ENCODE peak calls at places on chromosomes 12 and 14, in six cellular contexts. U, G, Q, V, I and X are unnamed samples. For H3K4me1, the result is how much of the 10 kb centered on the place peaks cover.

GRCh38 chr14:95998656-95999055 is 40.5 kb upstream of the C14orf132 start:
- DNase-seq in U (no peak), G (no peak), Q (no peak), V (no peak), I (no peak), X (no peak)

GRCh38 chr12:45989277-45989856 is 1.0 kb downstream of the SCAF11 start:
- DNase-seq in U (no peak), G (no peak), Q (no peak), V (no peak), I (no peak), X (no peak)

GRCh38 chr12:110844131-110844530 is 2.7 kb upstream of the CCDC63 start:
- DNase-seq in U (no peak), G (no peak), Q (no peak), V (no peak), I (no peak), X (no peak)

GRCh38 chr12:98698603-98699463 is 53.7 kb downstream of the APAF1 start:
- DNase-seq in U (no peak), G (no peak), Q (no peak), V (peak), I (peak), X (no peak)

GRCh38 chr12:68559984-68560822 is 50.5 kb upstream of the RAP1B start:
- DNase-seq in U (no peak), G (no peak), Q (no peak), V (peak), I (peak), X (no peak)

GRCh38 chr12:108573310-108573709 is 10.9 kb downstream of the ISCU start:
- DNase-seq in U (no peak), G (no peak), Q (no peak), V (no peak), I (peak), X (no peak)

GRCh38 chr12:130013771-130014484 is 110.1 kb upstream of the TMEM132D start:
- DNase-seq in U (no peak), G (peak), Q (no peak), V (no peak), I (peak), X (no peak)

GRCh38 chr12:112131686-112132085 is 6.3 kb downstream of the TRAFD1 start:
- DNase-seq in U (no peak), G (no peak), Q (no peak), V (no peak), I (no peak), X (no peak)

GRCh38 chr14:73741876-73742519 is 27.8 kb upstream of the PNMA1 start:
- DNase-seq in U (no peak), G (no peak), Q (no peak), V (no peak), I (peak), X (no peak)

GRCh38 chr12:49369723-49370145 is 2.5 kb downstream of the SPATS2 start:
- DNase-seq in U (no peak), G (no peak), Q (no peak), V (no peak), I (peak), X (no peak)

GRCh38 chr14:20692111-20692751 is 3.7 kb downstream of the ANG start:
- DNase-seq in U (no peak), G (no peak), Q (no peak), V (no peak), I (no peak), X (no peak)

GRCh38 chr12:60522684-60523083 is 926.9 kb downstream of the SLC16A7 start:
- DNase-seq in U (no peak), G (no peak), Q (no peak), V (no peak), I (no peak), X (no peak)

GRCh38 chr12:124822218-124822617 is 41.4 kb downstream of the SCARB1 start:
- DNase-seq in U (no peak), G (no peak), Q (no peak), V (no peak), I (no peak), X (no peak)

GRCh38 chr12:107131832-107132616 is 38.7 kb upstream of the CRY1 start:
- DNase-seq in U (no peak), G (no peak), Q (no peak), V (peak), I (peak), X (peak)

GRCh38 chr14:90815817-90816662 is at the start of gene TTC7B:
- DNase-seq in U (no peak), G (peak), Q (no peak), V (no peak), I (no peak), X (no peak)

GRCh38 chr12:52356762-52357580 is 10.3 kb downstream of the KRT85 start:
- DNase-seq in U (no peak), G (no peak), Q (no peak), V (no peak), I (no peak), X (no peak)

GRCh38 chr12:86137936-86138335 is 118.3 kb downstream of the MGAT4C start:
- DNase-seq in U (no peak), G (no peak), Q (no peak), V (no peak), I (no peak), X (peak)

GRCh38 chr14:78985668-78986073 is 815.5 kb downstream of the NRXN3 start:
- DNase-seq in U (no peak), G (no peak), Q (no peak), V (no peak), I (no peak), X (no peak)

GRCh38 chr12:58441483-58441882 is 478.8 kb downstream of the LRIG3 start:
- DNase-seq in U (no peak), G (no peak), Q (no peak), V (no peak), I (no peak), X (no peak)

GRCh38 chr14:29637406-29637805 is 290.2 kb downstream of the PRKD1 start:
- DNase-seq in U (no peak), G (no peak), Q (no peak), V (peak), I (peak), X (no peak)

GRCh38 chr14:52797653-52798052 is 6.2 kb upstream of the GNPNAT1 start:
- DNase-seq in U (no peak), G (no peak), Q (no peak), V (no peak), I (no peak), X (no peak)

GRCh38 chr14:39240769-39241168 is 7.1 kb downstream of the MIA2 start:
- DNase-seq in U (no peak), G (no peak), Q (no peak), V (no peak), I (no peak), X (no peak)

GRCh38 chr12:121543786-121544185 is 37.0 kb downstream of the KDM2B start:
- DNase-seq in U (no peak), G (no peak), Q (no peak), V (no peak), I (no peak), X (no peak)
- H3K27ac ChIP-seq in U (no peak), G (no peak), Q (no peak), V (no peak), I (no peak), X (no peak)

GRCh38 chr12:26278266-26278665 is 82.9 kb downstream of the SSPN start:
- DNase-seq in U (no peak), G (no peak), Q (no peak), V (no peak), I (no peak), X (no peak)
- H3K4me1 ChIP-seq in U (under half), G (under half), Q (under half), V (under half), I (under half), X (under half)

GRCh38 chr12:31880340-31880739 is 78.9 kb upstream of the RESF1 start:
- DNase-seq in U (no peak), G (no peak), Q (no peak), V (no peak), I (no peak), X (no peak)
- H3K27ac ChIP-seq in U (no peak), G (no peak), Q (no peak), V (no peak), I (no peak), X (no peak)

DNA sequence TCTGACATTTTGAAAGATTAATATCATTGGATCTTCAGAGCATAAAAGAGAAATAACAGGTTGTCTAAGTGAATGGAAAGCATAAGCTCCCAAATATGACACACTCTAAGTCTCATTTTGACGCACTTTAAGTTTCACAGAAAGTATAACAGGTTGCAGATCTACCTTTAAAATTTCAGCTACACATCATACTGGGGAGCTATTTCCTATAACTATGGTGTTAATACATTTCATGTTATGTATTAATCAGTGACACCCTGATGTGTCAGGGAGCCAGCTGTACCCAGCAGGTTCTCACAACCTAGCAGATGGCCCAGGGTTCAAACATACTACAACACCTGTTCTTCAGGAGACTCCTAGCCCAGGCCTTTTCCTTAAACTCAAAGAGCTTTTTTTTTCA is 31.1 kb upstream of the TMX1 start:
- DNase-seq in U (no peak), G (no peak), Q (no peak), V (no peak), I (no peak), X (no peak)
- H3K4me1 ChIP-seq in U (under half), G (under half), Q (under half), V (under half), I (under half), X (under half)

DNA sequence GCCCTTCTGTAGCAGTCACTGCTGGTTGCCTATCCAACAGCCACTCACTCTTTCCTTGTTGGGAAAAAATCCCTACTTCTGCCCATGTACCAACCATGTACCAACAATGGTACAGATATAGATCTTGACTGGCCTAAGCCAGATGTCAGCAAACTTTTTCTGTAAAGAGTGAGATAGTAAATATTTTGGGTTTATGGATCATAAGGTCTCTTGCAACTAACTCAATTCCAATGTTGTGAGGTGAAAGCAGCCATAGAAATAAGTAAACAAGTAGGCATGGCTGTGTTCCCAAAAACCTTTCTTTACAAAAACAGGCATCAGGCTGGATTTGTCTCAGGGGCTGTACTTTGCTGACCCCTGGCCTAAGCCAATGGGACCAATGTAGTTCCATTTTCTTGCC is 73.5 kb downstream of the ARMH4 start:
- DNase-seq in U (no peak), G (no peak), Q (no peak), V (no peak), I (no peak), X (no peak)
- H3K27ac ChIP-seq in U (peak), G (no peak), Q (peak), V (no peak), I (no peak), X (peak)